ENCODE peak calls at places on chromosomes 11 and 22, in four cellular contexts. C, F, I and M are unnamed samples.
A peak's percentile ranks its signal among the peaks of the same experiment; 100 is the strongest.

GRCh38 chr11:90321018-90321417 is 98.2 kb upstream of the CHORDC1 start:
- DNase-seq in C (no peak), F (no peak), I (no peak), M (no peak)

GRCh38 chr11:112863304-112863703 is 97.9 kb upstream of the NCAM1 start:
- DNase-seq in C (no peak), F (no peak), I (no peak), M (no peak)

GRCh38 chr11:60931897-60932296 is 7.6 kb downstream of the TMEM132A start:
- DNase-seq in C (no peak), F (no peak), I (no peak), M (no peak)

GRCh38 chr22:29377979-29378378 is 10.4 kb downstream of the AP1B1 start:
- DNase-seq in C (no peak), F (no peak), I (peak; percentile 48), M (no peak)

GRCh38 chr22:44580756-44581435 is 82.9 kb upstream of the RTL6 start:
- DNase-seq in C (no peak), F (no peak), I (no peak), M (no peak)

GRCh38 chr11:44575288-44575672 is 9.8 kb downstream of the CD82 start:
- DNase-seq in C (no peak), F (peak; percentile 65), I (peak; percentile 36), M (no peak)

GRCh38 chr11:36044636-36045035 is 100.8 kb downstream of the LDLRAD3 start:
- DNase-seq in C (no peak), F (no peak), I (no peak), M (no peak)

GRCh38 chr22:17113600-17113999 is 7.6 kb downstream of the TMEM121B start:
- DNase-seq in C (no peak), F (no peak), I (no peak), M (no peak)

GRCh38 chr11:106697058-106697457 is 321.2 kb downstream of the GUCY1A2 start:
- DNase-seq in C (no peak), F (peak; percentile 67), I (peak; percentile 30), M (no peak)

GRCh38 chr11:36376888-36377758 is 81.0 kb downstream of the PRR5L start:
- DNase-seq in C (no peak), F (peak; percentile 45), I (peak; percentile 33), M (no peak)

GRCh38 chr11:80186687-80187086 is 745.9 kb upstream of the TENM4 start:
- DNase-seq in C (no peak), F (peak; percentile 14), I (no peak), M (no peak)

GRCh38 chr11:71453911-71454304 is 905 bp downstream of the NADSYN1 start:
- DNase-seq in C (no peak), F (no peak), I (no peak), M (no peak)

DNA sequence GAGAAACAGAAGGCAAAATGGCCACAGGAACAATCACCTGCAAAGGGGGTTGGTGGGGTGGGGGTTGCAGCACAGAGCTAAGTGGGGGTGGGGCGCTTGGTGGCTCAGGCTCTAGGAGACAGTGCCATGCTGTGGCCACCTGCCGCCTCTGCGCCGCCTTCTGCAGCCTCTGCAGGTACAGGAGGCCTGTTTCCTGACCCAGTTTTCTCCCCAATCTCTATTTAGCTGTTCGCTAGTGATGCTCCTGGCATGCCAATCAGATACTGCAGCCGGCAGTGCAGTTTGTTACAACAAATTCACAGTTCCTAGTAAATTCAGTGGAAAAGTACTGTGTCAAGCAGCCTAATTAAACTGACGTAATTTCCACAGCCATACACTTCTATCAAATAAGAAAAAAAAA is 106.4 kb downstream of the SERGEF start:
- DNase-seq in C (no peak), F (no peak), I (no peak), M (no peak)
- TF ChIP-seq CTCF in C (no peak), F (peak; percentile 8), I (no peak), M (no peak)

GRCh38 chr11:86275493-86276370 is 26.3 kb upstream of the HIKESHI start:
- DNase-seq in C (no peak), F (no peak), I (no peak), M (no peak)
- TF ChIP-seq CTCF in C (no peak), F (no peak), I (no peak), M (no peak)

GRCh38 chr11:64023731-64024710 is 11.7 kb upstream of the FLRT1 start:
- DNase-seq in C (no peak), F (no peak), I (no peak), M (no peak)

GRCh38 chr11:64018310-64018709 is 17.4 kb upstream of the FLRT1 start:
- DNase-seq in C (no peak), F (no peak), I (no peak), M (no peak)

GRCh38 chr11:64022125-64022784 is 13.5 kb upstream of the FLRT1 start:
- DNase-seq in C (no peak), F (no peak), I (no peak), M (no peak)

GRCh38 chr11:64019106-64020031 is 16.4 kb upstream of the FLRT1 start:
- DNase-seq in C (no peak), F (no peak), I (no peak), M (no peak)

GRCh38 chr11:64021742-64022067 is 14.0 kb upstream of the FLRT1 start:
- DNase-seq in C (no peak), F (no peak), I (peak; percentile 50), M (no peak)
- TF ChIP-seq CTCF in C (no peak), F (no peak), I (no peak), M (no peak)

DNA sequence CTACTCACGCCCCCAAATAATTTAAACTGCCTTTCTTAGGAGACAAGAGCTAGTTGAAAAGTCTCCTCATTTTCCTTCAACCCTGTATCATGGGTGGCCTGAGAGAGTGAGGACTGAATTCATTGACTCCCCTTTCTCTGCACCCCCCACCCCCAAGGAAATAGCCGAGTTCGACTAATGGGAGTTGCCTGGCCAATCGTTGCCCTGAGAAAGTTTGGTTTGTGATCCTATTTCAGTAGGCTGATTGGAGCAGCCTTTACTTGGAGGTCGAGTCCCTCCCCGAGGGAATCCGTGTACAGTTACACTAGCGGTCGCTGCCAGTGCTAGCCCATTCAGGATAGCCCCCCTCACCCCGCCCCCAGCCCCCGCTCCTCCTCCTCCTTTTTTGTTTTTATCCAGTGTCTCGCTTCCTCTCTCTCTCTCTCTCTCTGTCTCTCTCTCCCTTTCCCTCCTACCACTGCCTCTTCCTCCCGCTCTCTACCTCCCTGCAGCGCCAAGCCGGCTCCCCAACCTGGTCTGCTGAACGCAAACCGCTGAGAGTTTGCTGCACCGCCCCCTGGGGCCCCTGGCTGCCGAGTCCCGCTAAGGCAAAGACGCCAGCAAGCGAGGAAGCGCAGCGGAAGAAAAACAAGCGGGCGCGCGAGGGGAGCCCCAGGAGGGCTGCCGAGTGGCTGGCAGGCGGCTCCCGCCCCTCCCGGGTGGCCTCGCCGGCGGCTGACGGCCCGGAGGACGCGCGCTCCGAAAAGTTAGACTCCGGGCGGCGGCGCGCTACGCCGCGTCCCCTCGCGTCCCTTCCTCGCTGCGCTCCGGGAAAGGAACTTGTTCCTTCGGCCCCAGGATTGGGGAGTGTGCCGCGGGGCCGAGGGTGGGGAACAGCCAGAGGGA is at the start of gene GRAMD1B:
- DNase-seq in C (no peak), F (peak; percentile 83), I (peak; percentile 40), M (peak; percentile 80)
- TF ChIP-seq CTCF in C (no peak), F (no peak), I (no peak), M (no peak)

GRCh38 chr11:83456075-83456474 is 169.9 kb upstream of the CCDC90B start:
- DNase-seq in C (no peak), F (no peak), I (no peak), M (no peak)
- TF ChIP-seq CTCF in C (no peak), F (no peak), I (no peak), M (no peak)

DNA sequence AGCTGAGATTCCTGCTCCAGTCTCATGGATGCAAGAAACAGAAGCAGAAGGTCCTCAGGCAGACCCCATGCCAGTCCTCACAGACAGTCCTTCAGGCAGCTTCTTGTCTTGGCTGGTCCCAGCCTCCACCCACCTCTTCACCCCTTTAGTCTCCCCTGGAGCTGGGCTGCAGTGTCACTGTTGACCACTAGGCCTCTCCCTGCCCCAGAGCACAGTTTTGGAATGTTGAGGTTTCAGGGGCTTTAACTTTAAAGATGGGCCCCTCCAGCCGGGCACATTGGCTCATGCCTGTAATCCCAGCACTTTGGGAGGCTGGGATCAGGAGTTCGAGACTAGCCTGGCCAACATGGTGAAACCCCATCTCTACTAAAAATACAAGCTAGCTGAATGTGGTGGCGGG is 39.5 kb upstream of the GCAT start:
- DNase-seq in C (no peak), F (no peak), I (no peak), M (no peak)
- TF ChIP-seq CTCF in C (peak; percentile 45), F (peak; percentile 25), I (no peak), M (peak; percentile 4)

GRCh38 chr11:889261-889660 is 21.3 kb downstream of the CHID1 start:
- DNase-seq in C (no peak), F (no peak), I (no peak), M (no peak)
- TF ChIP-seq CTCF in C (no peak), F (no peak), I (no peak), M (no peak)

GRCh38 chr11:88886796-88887195 is 179.0 kb downstream of the GRM5 start:
- DNase-seq in C (peak; percentile 54), F (peak; percentile 41), I (peak; percentile 8), M (peak; percentile 14)
- TF ChIP-seq CTCF in C (peak; percentile 55), F (peak; percentile 56), I (peak; percentile 22), M (peak; percentile 7)

GRCh38 chr11:99916078-99916477 is 771.0 kb upstream of the ARHGAP42 start:
- DNase-seq in C (no peak), F (no peak), I (no peak), M (no peak)

DNA sequence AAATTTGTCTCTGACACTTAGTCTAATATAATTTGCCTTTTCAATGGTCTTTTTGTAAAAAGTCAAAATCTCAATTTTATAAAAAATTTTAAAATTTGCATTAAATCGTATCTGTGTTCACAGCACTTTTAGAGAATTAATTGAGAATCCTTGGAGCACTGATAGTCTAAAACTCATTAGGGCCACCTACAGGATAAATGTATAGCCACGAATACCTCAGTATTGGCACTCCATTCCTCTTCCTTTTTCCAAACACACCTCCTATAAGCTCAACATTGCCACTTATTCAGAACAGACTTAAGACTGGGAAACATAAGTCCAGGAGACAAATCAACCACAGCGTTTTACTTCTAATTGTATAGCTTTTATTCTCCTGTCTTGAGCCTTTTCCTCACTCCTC is 776.0 kb upstream of the ARHGAP42 start:
- DNase-seq in C (no peak), F (no peak), I (no peak), M (no peak)
- TF ChIP-seq CTCF in C (no peak), F (no peak), I (no peak), M (no peak)

GRCh38 chr11:1553808-1554594 is 18.1 kb downstream of the DUSP8 start:
- DNase-seq in C (no peak), F (no peak), I (no peak), M (no peak)
- TF ChIP-seq CTCF in C (no peak), F (no peak), I (no peak), M (no peak)